ENCODE peak calls at places on chromosomes 12 and 14, in ten cellular contexts. One of them, this sample, is unnamed.

GRCh38 chr14:21251215-21251614 is 18.0 kb downstream of the HNRNPC start:
- DNase-seq in heart left ventricle: no peak
- DNase-seq in K562: no peak
- DNase-seq in endothelial cell of umbilical vein: no peak
- DNase-seq in fibroblast of lung: no peak
- DNase-seq in pancreas: no peak
- DNase-seq in IMR-90: no peak
- DNase-seq in tibial artery: no peak
- DNase-seq in H9: no peak
- DNase-seq in osteoblast: no peak
- DNase-seq in this sample: no peak

GRCh38 chr12:26119391-26119981 is 5.4 kb downstream of the BHLHE41 start:
- DNase-seq in heart left ventricle: no peak
- DNase-seq in K562: no peak
- DNase-seq in endothelial cell of umbilical vein: peak; percentile 67
- DNase-seq in fibroblast of lung: peak; percentile 73
- DNase-seq in pancreas: no peak
- DNase-seq in IMR-90: peak; percentile 78
- DNase-seq in tibial artery: no peak
- DNase-seq in H9: no peak
- DNase-seq in osteoblast: no peak
- DNase-seq in this sample: no peak

GRCh38 chr14:64234877-64235651 is 59.1 kb downstream of the ESR2 start:
- DNase-seq in heart left ventricle: no peak
- DNase-seq in K562: no peak
- DNase-seq in endothelial cell of umbilical vein: no peak
- DNase-seq in fibroblast of lung: peak; percentile 67
- DNase-seq in pancreas: no peak
- DNase-seq in IMR-90: peak; percentile 14
- DNase-seq in tibial artery: no peak
- DNase-seq in H9: no peak
- DNase-seq in osteoblast: no peak
- DNase-seq in this sample: no peak

GRCh38 chr14:91377700-91378652 is 39.6 kb downstream of the CCDC88C start:
- DNase-seq in heart left ventricle: no peak
- DNase-seq in K562: no peak
- DNase-seq in endothelial cell of umbilical vein: peak; percentile 51
- DNase-seq in fibroblast of lung: no peak
- DNase-seq in pancreas: no peak
- DNase-seq in IMR-90: no peak
- DNase-seq in tibial artery: no peak
- DNase-seq in H9: no peak
- DNase-seq in osteoblast: no peak
- DNase-seq in this sample: no peak

GRCh38 chr12:152440-152839 is 61.5 kb downstream of the SLC6A12 start:
- DNase-seq in heart left ventricle: no peak
- DNase-seq in K562: no peak
- DNase-seq in endothelial cell of umbilical vein: no peak
- DNase-seq in fibroblast of lung: no peak
- DNase-seq in pancreas: no peak
- DNase-seq in IMR-90: peak; percentile 63
- DNase-seq in tibial artery: no peak
- DNase-seq in H9: no peak
- DNase-seq in osteoblast: no peak
- DNase-seq in this sample: no peak

GRCh38 chr12:109451400-109451799 is 25.7 kb downstream of the KCTD10 start:
- DNase-seq in heart left ventricle: no peak
- DNase-seq in K562: no peak
- DNase-seq in endothelial cell of umbilical vein: no peak
- DNase-seq in fibroblast of lung: no peak
- DNase-seq in pancreas: no peak
- DNase-seq in IMR-90: no peak
- DNase-seq in tibial artery: no peak
- DNase-seq in H9: no peak
- DNase-seq in osteoblast: peak; percentile 42
- DNase-seq in this sample: no peak

GRCh38 chr14:89418976-89419375 is 1.9 kb upstream of the FOXN3 start:
- DNase-seq in heart left ventricle: no peak
- DNase-seq in K562: no peak
- DNase-seq in endothelial cell of umbilical vein: no peak
- DNase-seq in fibroblast of lung: no peak
- DNase-seq in pancreas: no peak
- DNase-seq in IMR-90: no peak
- DNase-seq in tibial artery: no peak
- DNase-seq in H9: no peak
- DNase-seq in osteoblast: no peak
- DNase-seq in this sample: no peak

GRCh38 chr12:84929486-84929885 is 16.9 kb upstream of the SLC6A15 start:
- DNase-seq in heart left ventricle: no peak
- DNase-seq in K562: no peak
- DNase-seq in endothelial cell of umbilical vein: no peak
- DNase-seq in fibroblast of lung: peak; percentile 20
- DNase-seq in pancreas: no peak
- DNase-seq in IMR-90: no peak
- DNase-seq in tibial artery: no peak
- DNase-seq in H9: no peak
- DNase-seq in osteoblast: no peak
- DNase-seq in this sample: no peak

GRCh38 chr14:102046337-102047278 is 40.2 kb downstream of the HSP90AA1 start:
- DNase-seq in heart left ventricle: peak; percentile 82
- DNase-seq in K562: peak; percentile 80
- DNase-seq in endothelial cell of umbilical vein: peak; percentile 15
- DNase-seq in fibroblast of lung: peak; percentile 56
- DNase-seq in pancreas: peak; percentile 88
- DNase-seq in IMR-90: peak; percentile 28
- DNase-seq in tibial artery: peak; percentile 95
- DNase-seq in H9: peak; percentile 97
- DNase-seq in osteoblast: peak; percentile 88
- DNase-seq in this sample: peak; percentile 41

GRCh38 chr12:50620050-50620974 is 115.5 kb downstream of the DIP2B start:
- DNase-seq in heart left ventricle: no peak
- DNase-seq in K562: no peak
- DNase-seq in endothelial cell of umbilical vein: no peak
- DNase-seq in fibroblast of lung: peak; percentile 98
- DNase-seq in pancreas: no peak
- DNase-seq in IMR-90: peak; percentile 95
- DNase-seq in tibial artery: no peak
- DNase-seq in H9: no peak
- DNase-seq in osteoblast: peak; percentile 88
- DNase-seq in this sample: peak; percentile 63

GRCh38 chr12:50618864-50619609 is 114.3 kb downstream of the DIP2B start:
- DNase-seq in heart left ventricle: no peak
- DNase-seq in K562: no peak
- DNase-seq in endothelial cell of umbilical vein: no peak
- DNase-seq in fibroblast of lung: peak; percentile 93
- DNase-seq in pancreas: no peak
- DNase-seq in IMR-90: peak; percentile 57
- DNase-seq in tibial artery: no peak
- DNase-seq in H9: no peak
- DNase-seq in osteoblast: peak; percentile 63
- DNase-seq in this sample: no peak

GRCh38 chr12:50620975-50621360 is 116.2 kb downstream of the DIP2B start:
- DNase-seq in heart left ventricle: no peak
- DNase-seq in K562: no peak
- DNase-seq in endothelial cell of umbilical vein: no peak
- DNase-seq in fibroblast of lung: no peak
- DNase-seq in pancreas: no peak
- DNase-seq in IMR-90: no peak
- DNase-seq in tibial artery: no peak
- DNase-seq in H9: no peak
- DNase-seq in osteoblast: no peak
- DNase-seq in this sample: no peak

GRCh38 chr12:50617657-50618056 is 112.9 kb downstream of the DIP2B start:
- DNase-seq in heart left ventricle: no peak
- DNase-seq in K562: no peak
- DNase-seq in endothelial cell of umbilical vein: no peak
- DNase-seq in fibroblast of lung: no peak
- DNase-seq in pancreas: no peak
- DNase-seq in IMR-90: no peak
- DNase-seq in tibial artery: no peak
- DNase-seq in H9: no peak
- DNase-seq in osteoblast: no peak
- DNase-seq in this sample: no peak

GRCh38 chr12:50619610-50619958 is 114.8 kb downstream of the DIP2B start:
- DNase-seq in heart left ventricle: no peak
- DNase-seq in K562: no peak
- DNase-seq in endothelial cell of umbilical vein: no peak
- DNase-seq in fibroblast of lung: no peak
- DNase-seq in pancreas: no peak
- DNase-seq in IMR-90: no peak
- DNase-seq in tibial artery: no peak
- DNase-seq in H9: no peak
- DNase-seq in osteoblast: no peak
- DNase-seq in this sample: no peak
- H3K27ac ChIP-seq in heart left ventricle: no peak overlapping the region
- H3K27ac ChIP-seq in K562: no peak overlapping the region
- H3K27ac ChIP-seq in endothelial cell of umbilical vein: no peak overlapping the region
- H3K27ac ChIP-seq in fibroblast of lung: no peak overlapping the region
- H3K27ac ChIP-seq in pancreas: peak overlapping the region; percentile 16
- H3K27ac ChIP-seq in IMR-90: peak overlapping the region; percentile 74
- H3K27ac ChIP-seq in tibial artery: no peak overlapping the region
- H3K27ac ChIP-seq in H9: no peak overlapping the region
- H3K27ac ChIP-seq in osteoblast: peak overlapping the region; percentile 71
- H3K27ac ChIP-seq in this sample: no peak overlapping the region

GRCh38 chr12:79657136-79657535 is 33.6 kb downstream of the PAWR start:
- DNase-seq in heart left ventricle: no peak
- DNase-seq in K562: no peak
- DNase-seq in endothelial cell of umbilical vein: no peak
- DNase-seq in fibroblast of lung: no peak
- DNase-seq in pancreas: no peak
- DNase-seq in IMR-90: no peak
- DNase-seq in tibial artery: no peak
- DNase-seq in H9: no peak
- DNase-seq in osteoblast: no peak
- DNase-seq in this sample: no peak

GRCh38 chr12:79650440-79650839 is 40.3 kb downstream of the PAWR start:
- DNase-seq in heart left ventricle: no peak
- DNase-seq in K562: no peak
- DNase-seq in endothelial cell of umbilical vein: no peak
- DNase-seq in fibroblast of lung: no peak
- DNase-seq in pancreas: no peak
- DNase-seq in IMR-90: no peak
- DNase-seq in tibial artery: no peak
- DNase-seq in H9: no peak
- DNase-seq in osteoblast: no peak
- DNase-seq in this sample: no peak

GRCh38 chr12:79652521-79652920 is 38.2 kb downstream of the PAWR start:
- DNase-seq in heart left ventricle: no peak
- DNase-seq in K562: no peak
- DNase-seq in endothelial cell of umbilical vein: no peak
- DNase-seq in fibroblast of lung: no peak
- DNase-seq in pancreas: no peak
- DNase-seq in IMR-90: no peak
- DNase-seq in tibial artery: no peak
- DNase-seq in H9: no peak
- DNase-seq in osteoblast: no peak
- DNase-seq in this sample: no peak

GRCh38 chr12:79658221-79658620 is 32.5 kb downstream of the PAWR start:
- DNase-seq in heart left ventricle: no peak
- DNase-seq in K562: no peak
- DNase-seq in endothelial cell of umbilical vein: no peak
- DNase-seq in fibroblast of lung: peak; percentile 60
- DNase-seq in pancreas: no peak
- DNase-seq in IMR-90: peak; percentile 65
- DNase-seq in tibial artery: no peak
- DNase-seq in H9: no peak
- DNase-seq in osteoblast: no peak
- DNase-seq in this sample: no peak

DNA sequence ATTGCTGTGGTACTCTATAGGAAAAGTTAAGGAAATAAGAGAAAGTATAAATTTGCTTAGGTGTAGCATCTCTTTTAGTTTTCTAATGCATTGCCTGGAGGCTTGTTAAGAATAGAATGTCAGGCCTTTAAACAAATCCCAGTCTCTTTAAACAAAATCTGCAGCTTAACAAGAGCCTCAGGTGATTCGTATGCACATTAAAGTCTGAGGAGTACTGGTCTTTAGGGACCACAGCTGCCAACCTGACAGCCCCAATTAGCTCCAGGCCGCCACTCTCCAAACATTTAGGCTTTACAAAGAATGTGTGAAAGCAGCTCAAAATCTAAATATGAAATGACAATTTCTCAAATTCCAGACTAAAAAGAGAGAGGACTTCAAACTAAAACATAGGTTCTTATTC is 35.7 kb downstream of the PAWR start:
- DNase-seq in heart left ventricle: no peak
- DNase-seq in K562: no peak
- DNase-seq in endothelial cell of umbilical vein: no peak
- DNase-seq in fibroblast of lung: no peak
- DNase-seq in pancreas: no peak
- DNase-seq in IMR-90: no peak
- DNase-seq in tibial artery: no peak
- DNase-seq in H9: no peak
- DNase-seq in osteoblast: no peak
- DNase-seq in this sample: no peak
- H3K4me1 ChIP-seq in heart left ventricle: peaks cover 5% of the 10 kb centered on the region
- H3K4me1 ChIP-seq in K562: no peaks in the 10 kb centered on the region
- H3K4me1 ChIP-seq in endothelial cell of umbilical vein: peaks cover 2% of the 10 kb centered on the region
- H3K4me1 ChIP-seq in fibroblast of lung: no peaks in the 10 kb centered on the region
- H3K4me1 ChIP-seq in pancreas: peaks cover 7% of the 10 kb centered on the region
- H3K4me1 ChIP-seq in IMR-90: peaks cover 4% of the 10 kb centered on the region
- H3K4me1 ChIP-seq in tibial artery: no peaks in the 10 kb centered on the region
- H3K4me1 ChIP-seq in H9: peaks cover 2% of the 10 kb centered on the region
- H3K4me1 ChIP-seq in osteoblast: peaks cover 2% of the 10 kb centered on the region
- H3K4me1 ChIP-seq in this sample: no peaks in the 10 kb centered on the region

GRCh38 chr12:89251326-89252237 is 100.7 kb downstream of the DUSP6 start:
- DNase-seq in heart left ventricle: no peak
- DNase-seq in K562: peak; percentile 13
- DNase-seq in endothelial cell of umbilical vein: no peak
- DNase-seq in fibroblast of lung: no peak
- DNase-seq in pancreas: no peak
- DNase-seq in IMR-90: no peak
- DNase-seq in tibial artery: no peak
- DNase-seq in H9: no peak
- DNase-seq in osteoblast: no peak
- DNase-seq in this sample: no peak
- H3K27ac ChIP-seq in heart left ventricle: no peak overlapping the region
- H3K27ac ChIP-seq in K562: peak overlapping the region; percentile 39
- H3K27ac ChIP-seq in endothelial cell of umbilical vein: no peak overlapping the region
- H3K27ac ChIP-seq in fibroblast of lung: no peak overlapping the region
- H3K27ac ChIP-seq in pancreas: no peak overlapping the region
- H3K27ac ChIP-seq in IMR-90: no peak overlapping the region
- H3K27ac ChIP-seq in tibial artery: no peak overlapping the region
- H3K27ac ChIP-seq in H9: no peak overlapping the region
- H3K27ac ChIP-seq in osteoblast: no peak overlapping the region
- H3K27ac ChIP-seq in this sample: peak overlapping the region; percentile 20

DNA sequence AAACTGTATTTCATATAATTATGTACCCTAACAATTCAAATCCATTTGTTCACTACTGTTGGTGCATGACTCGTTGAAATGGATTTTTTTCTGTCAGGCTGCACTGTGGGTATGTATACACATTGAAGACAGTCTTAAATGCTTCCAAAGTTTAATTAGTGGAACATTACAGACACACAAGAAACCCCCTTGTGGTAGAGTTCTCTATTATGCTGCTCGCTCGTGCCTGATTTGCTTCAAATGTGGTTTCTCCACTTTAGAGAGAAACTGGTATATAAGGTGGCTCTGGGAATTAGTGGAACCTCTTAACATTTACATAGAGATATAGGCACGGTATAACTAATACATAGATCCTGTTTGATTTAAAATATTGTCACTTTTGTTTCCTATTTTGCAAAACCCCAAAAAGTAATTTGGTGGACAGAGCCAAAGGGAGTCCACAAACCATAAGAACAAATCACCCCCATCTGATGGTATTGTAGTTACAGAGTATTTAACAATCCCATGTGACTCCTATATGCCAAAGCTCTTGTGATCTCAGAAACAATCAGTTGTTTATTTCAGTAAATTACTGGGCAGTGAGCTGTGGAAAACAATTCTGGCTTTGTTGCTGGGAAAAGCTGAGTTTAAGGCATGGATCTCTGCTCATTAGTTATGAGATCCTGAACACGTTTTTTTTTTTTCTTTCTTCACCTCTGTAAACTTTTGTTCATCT is 159.5 kb downstream of the BRMS1L start:
- DNase-seq in heart left ventricle: no peak
- DNase-seq in K562: no peak
- DNase-seq in endothelial cell of umbilical vein: no peak
- DNase-seq in fibroblast of lung: no peak
- DNase-seq in pancreas: no peak
- DNase-seq in IMR-90: no peak
- DNase-seq in tibial artery: no peak
- DNase-seq in H9: no peak
- DNase-seq in osteoblast: no peak
- DNase-seq in this sample: no peak
- H3K4me1 ChIP-seq in heart left ventricle: no peaks in the 10 kb centered on the region
- H3K4me1 ChIP-seq in K562: no peaks in the 10 kb centered on the region
- H3K4me1 ChIP-seq in endothelial cell of umbilical vein: no peaks in the 10 kb centered on the region
- H3K4me1 ChIP-seq in fibroblast of lung: no peaks in the 10 kb centered on the region
- H3K4me1 ChIP-seq in pancreas: no peaks in the 10 kb centered on the region
- H3K4me1 ChIP-seq in IMR-90: no peaks in the 10 kb centered on the region
- H3K4me1 ChIP-seq in tibial artery: no peaks in the 10 kb centered on the region
- H3K4me1 ChIP-seq in H9: no peaks in the 10 kb centered on the region
- H3K4me1 ChIP-seq in osteoblast: no peaks in the 10 kb centered on the region
- H3K4me1 ChIP-seq in this sample: no peaks in the 10 kb centered on the region

This sample was measured in ascending aorta.